ENCODE peak calls at places on chromosomes 12 and 14, in eight cellular contexts. Z is type B pancreatic cell; T is NCI-H1048; X is effector CD4-positive, alpha-beta T cell; R is HEK293T; P is HuH-7.5; O is activated CD8-positive, alpha-beta memory T cell treated with anti-CD3 and anti-CD28 coated beads for 4 hours; E is HT1080. H is an unnamed sample.

GRCh38 chr14:67999693-68000384 is 180.3 kb downstream of the RAD51B start:
- DNase-seq in Z (no peak), T (no peak), X (no peak), R (no peak), P (no peak), O (no peak), E (peak; percentile 73), H (no peak)

GRCh38 chr14:22886500-22887259 is 3.7 kb downstream of the REM2 start:
- DNase-seq in Z (peak; percentile 79), T (peak; percentile 48), X (peak; percentile 56), R (peak; percentile 75), P (no peak), O (peak; percentile 48), E (no peak), H (peak; percentile 59)

GRCh38 chr12:117012189-117012805 is 86.9 kb downstream of the TESC start:
- DNase-seq in Z (no peak), T (no peak), X (no peak), R (no peak), P (no peak), O (no peak), E (no peak), H (no peak)

GRCh38 chr12:123245678-123246077 is 12.4 kb downstream of the MTRFR start:
- DNase-seq in Z (no peak), T (no peak), X (no peak), R (no peak), P (no peak), O (no peak), E (no peak), H (no peak)

GRCh38 chr14:23245282-23245681 is 7.5 kb downstream of the RNF212B start:
- DNase-seq in Z (no peak), T (no peak), X (no peak), R (no peak), P (no peak), O (no peak), E (no peak), H (no peak)

GRCh38 chr14:20662968-20663731 is 21.2 kb upstream of the RNASE4 start:
- DNase-seq in Z (no peak), T (no peak), X (peak; percentile 62), R (peak; percentile 74), P (no peak), O (peak; percentile 45), E (peak; percentile 94), H (peak; percentile 84)

GRCh38 chr12:25249951-25250738 is 584 bp downstream of the KRAS start:
- DNase-seq in Z (peak; percentile 74), T (no peak), X (peak; percentile 48), R (peak; percentile 25), P (peak; percentile 38), O (peak; percentile 13), E (peak; percentile 15), H (peak; percentile 28)

GRCh38 chr14:24172261-24172860 is 481 bp downstream of the REC8 start:
- DNase-seq in Z (no peak), T (no peak), X (no peak), R (no peak), P (no peak), O (no peak), E (no peak), H (no peak)

GRCh38 chr12:64673490-64674169 is 63.3 kb downstream of the RASSF3 start:
- DNase-seq in Z (no peak), T (no peak), X (no peak), R (peak; percentile 27), P (no peak), O (no peak), E (peak; percentile 38), H (no peak)

GRCh38 chr12:108310489-108310888 is 28.6 kb downstream of the CMKLR1 start:
- DNase-seq in Z (no peak), T (no peak), X (no peak), R (no peak), P (no peak), O (no peak), E (no peak), H (no peak)

GRCh38 chr12:8687846-8688601 is 9.8 kb upstream of the RIMKLB start:
- DNase-seq in Z (no peak), T (no peak), X (no peak), R (peak; percentile 24), P (no peak), O (no peak), E (peak; percentile 81), H (no peak)

GRCh38 chr14:65958664-65959562 is 527.3 kb upstream of the CCDC196 start:
- DNase-seq in Z (no peak), T (no peak), X (no peak), R (peak; percentile 39), P (no peak), O (no peak), E (peak; percentile 49), H (no peak)

GRCh38 chr14:104322531-104323466 is 184.4 kb downstream of the KIF26A start:
- DNase-seq in Z (peak; percentile 60), T (no peak), X (no peak), R (no peak), P (no peak), O (no peak), E (peak; percentile 10), H (no peak)

GRCh38 chr12:33182485-33182884 is 257.1 kb downstream of the SYT10 start:
- DNase-seq in Z (no peak), T (no peak), X (no peak), R (no peak), P (no peak), O (no peak), E (no peak), H (no peak)

GRCh38 chr14:82445810-82446575 is 912.3 kb upstream of the SEL1L start:
- DNase-seq in Z (no peak), T (no peak), X (no peak), R (no peak), P (no peak), O (no peak), E (no peak), H (no peak)

GRCh38 chr12:9869307-9870161 is at the start of gene CLEC2B:
- DNase-seq in Z (no peak), T (no peak), X (no peak), R (no peak), P (no peak), O (no peak), E (peak; percentile 55), H (no peak)

GRCh38 chr14:58200480-58200841 is 512 bp downstream of the ACTR10 start:
- DNase-seq in Z (no peak), T (no peak), X (no peak), R (no peak), P (no peak), O (no peak), E (no peak), H (no peak)

GRCh38 chr12:27424631-27425230 is 21.8 kb upstream of the SMCO2 start:
- DNase-seq in Z (no peak), T (no peak), X (no peak), R (peak; percentile 35), P (peak; percentile 18), O (no peak), E (peak; percentile 42), H (no peak)

GRCh38 chr14:72142328-72142727 is 210.1 kb downstream of the RGS6 start:
- DNase-seq in Z (no peak), T (no peak), X (no peak), R (no peak), P (no peak), O (no peak), E (no peak), H (no peak)

GRCh38 chr14:55976619-55977018 is 141.6 kb upstream of the PELI2 start:
- DNase-seq in Z (no peak), T (no peak), X (no peak), R (no peak), P (no peak), O (no peak), E (no peak), H (no peak)

GRCh38 chr12:89980236-89980635 is 271.6 kb upstream of the ATP2B1 start:
- DNase-seq in Z (no peak), T (no peak), X (no peak), R (no peak), P (no peak), O (no peak), E (peak; percentile 57), H (no peak)

GRCh38 chr12:25388216-25388615 is 137.5 kb upstream of the KRAS start:
- DNase-seq in Z (no peak), T (no peak), X (no peak), R (no peak), P (no peak), O (no peak), E (peak; percentile 10), H (no peak)

GRCh38 chr12:8036366-8036765 is 3.9 kb downstream of the FOXJ2 start:
- DNase-seq in Z (no peak), T (no peak), X (no peak), R (no peak), P (no peak), O (no peak), E (no peak), H (no peak)

GRCh38 chr14:39175445-39176262 is 600 bp downstream of the PNN start:
- DNase-seq in Z (peak; percentile 75), T (peak; percentile 15), X (no peak), R (peak; percentile 37), P (no peak), O (no peak), E (peak; percentile 52), H (no peak)

GRCh38 chr12:95700316-95700785 is 90.2 kb downstream of the NTN4 start:
- DNase-seq in Z (no peak), T (no peak), X (no peak), R (no peak), P (no peak), O (no peak), E (peak; percentile 93), H (no peak)

GRCh38 chr12:27334052-27334720 is 1.6 kb downstream of the BMAL2 start:
- DNase-seq in Z (no peak), T (no peak), X (no peak), R (no peak), P (no peak), O (no peak), E (peak; percentile 13), H (no peak)

GRCh38 chr12:51886021-51886710 is 1.7 kb upstream of the ANKRD33 start:
- DNase-seq in Z (no peak), T (no peak), X (no peak), R (no peak), P (no peak), O (peak; percentile 8), E (peak; percentile 96), H (peak; percentile 27)

GRCh38 chr12:67651380-67651695 is 2.8 kb downstream of the DYRK2 start:
- DNase-seq in Z (no peak), T (no peak), X (peak; percentile 14), R (no peak), P (peak; percentile 22), O (no peak), E (peak; percentile 48), H (no peak)

GRCh38 chr12:16076553-16076952 is 165.4 kb downstream of the DERA start:
- DNase-seq in Z (no peak), T (no peak), X (no peak), R (peak; percentile 32), P (peak; percentile 19), O (no peak), E (peak; percentile 39), H (no peak)

GRCh38 chr12:120358412-120359158 is 10.4 kb downstream of the MSI1 start:
- DNase-seq in Z (no peak), T (no peak), X (no peak), R (no peak), P (no peak), O (no peak), E (no peak), H (no peak)

GRCh38 chr14:55146425-55146824 is 17.4 kb downstream of the LGALS3 start:
- DNase-seq in Z (no peak), T (no peak), X (no peak), R (no peak), P (no peak), O (no peak), E (no peak), H (no peak)

GRCh38 chr12:53505555-53506449 is 1.5 kb downstream of the NPFF start:
- DNase-seq in Z (no peak), T (no peak), X (no peak), R (no peak), P (no peak), O (no peak), E (no peak), H (no peak)

GRCh38 chr14:70755655-70756054 is 53.7 kb downstream of the MAP3K9 start:
- DNase-seq in Z (no peak), T (no peak), X (no peak), R (no peak), P (no peak), O (no peak), E (peak; percentile 38), H (no peak)

GRCh38 chr12:121799175-121799841 is 4.5 kb upstream of the SETD1B start:
- DNase-seq in Z (no peak), T (no peak), X (peak; percentile 51), R (peak; percentile 61), P (peak; percentile 72), O (no peak), E (no peak), H (peak; percentile 73)

H was measured in naive thymus-derived CD8-positive, alpha-beta T cell.